ENCODE peak calls at places on chromosomes 7 and 10, in eight cellular contexts. Y is A172, A is RCC 7860, W is frontal cortex, Z is Peyer's patch, Q is mucosa of descending colon, E is Calu3, D is KG1. T is an unnamed sample.

GRCh38 chr10:119680050-119680449 is 28.9 kb downstream of the BAG3 start:
- DNase-seq in W (no peak), Y (peak), Z (no peak), Q (no peak), E (peak), D (no peak), A (peak), T (no peak)

GRCh38 chr7:15686209-15686956 is at the start of gene MEOX2:
- DNase-seq in Y (no peak), E (peak), W (no peak), Q (peak), D (no peak), A (no peak), Z (no peak), T (no peak)

GRCh38 chr7:20786779-20787651 is at the start of gene SP8:
- DNase-seq in Y (no peak), E (peak), A (peak), W (peak), Z (no peak), Q (peak), D (no peak), T (no peak)

GRCh38 chr7:19112290-19113000 is 5.0 kb downstream of the TWIST1 start:
- DNase-seq in D (no peak), Q (no peak), E (no peak), W (no peak), A (no peak), Y (no peak), Z (no peak), T (no peak)

GRCh38 chr7:133585003-133585668 is 332.3 kb downstream of the EXOC4 start:
- DNase-seq in W (no peak), Y (no peak), Q (no peak), E (no peak), D (no peak), A (no peak), Z (no peak), T (no peak)

GRCh38 chr10:100612601-100613595 is 77.2 kb downstream of the HIF1AN start:
- DNase-seq in E (no peak), A (no peak), D (no peak), Q (no peak), W (no peak), Z (no peak), Y (no peak), T (no peak)

GRCh38 chr10:46549171-46550075 is 7.0 kb downstream of the GPRIN2 start:
- DNase-seq in Y (no peak), A (no peak), Q (no peak), D (no peak), E (peak), W (peak), Z (peak), T (no peak)

GRCh38 chr7:43791-44540 is 148.4 kb upstream of the FAM20C start:
- DNase-seq in Z (no peak), D (no peak), Y (no peak), Q (no peak), E (no peak), A (no peak), W (no peak), T (no peak)

T was measured in SIG-M5.